ENCODE peak calls at places on chromosomes 5 and 9, in four cellular contexts. I, O, S and C are unnamed samples.

GRCh38 chr5:10507575-10508024 is 56.3 kb upstream of the ANKRD33B start:
- DNase-seq in I (no peak), S (no peak), O (no peak), C (no peak)

GRCh38 chr5:84685121-84685520 is 300.4 kb upstream of the EDIL3 start:
- DNase-seq in O (no peak), I (no peak), S (no peak), C (no peak)

GRCh38 chr9:112115109-112115508 is 60.0 kb downstream of the SUSD1 start:
- DNase-seq in O (no peak), I (no peak), S (no peak), C (no peak)

GRCh38 chr5:134371834-134372340 is 518 bp downstream of the UBE2B start:
- DNase-seq in I (no peak), S (peak), O (peak), C (no peak)

GRCh38 chr9:87711857-87712800 is 13.8 kb upstream of the CTSL start:
- DNase-seq in S (no peak), I (no peak), O (peak), C (no peak)

GRCh38 chr9:130028493-130029222 is 14.3 kb downstream of the FNBP1 start:
- DNase-seq in S (no peak), O (no peak), I (no peak), C (no peak)

GRCh38 chr5:100539519-100539918 is 4.3 kb downstream of the FAM174A start:
- DNase-seq in O (no peak), S (no peak), I (no peak), C (no peak)

GRCh38 chr5:41182666-41183065 is 30.7 kb downstream of the C6 start:
- DNase-seq in S (no peak), I (no peak), O (no peak), C (no peak)

GRCh38 chr9:137978262-137978714 is 100.7 kb downstream of the CACNA1B start:
- DNase-seq in I (no peak), S (no peak), O (no peak), C (no peak)

GRCh38 chr9:83511051-83511450 is 27.1 kb downstream of the FRMD3 start:
- DNase-seq in I (peak), S (peak), O (no peak), C (peak)

GRCh38 chr5:153517105-153517700 is 26.7 kb downstream of the GRIA1 start:
- DNase-seq in S (no peak), I (no peak), O (no peak), C (no peak)

GRCh38 chr5:169831331-169831730 is 149.0 kb downstream of the INSYN2B start:
- DNase-seq in O (no peak), S (no peak), I (no peak), C (no peak)

DNA sequence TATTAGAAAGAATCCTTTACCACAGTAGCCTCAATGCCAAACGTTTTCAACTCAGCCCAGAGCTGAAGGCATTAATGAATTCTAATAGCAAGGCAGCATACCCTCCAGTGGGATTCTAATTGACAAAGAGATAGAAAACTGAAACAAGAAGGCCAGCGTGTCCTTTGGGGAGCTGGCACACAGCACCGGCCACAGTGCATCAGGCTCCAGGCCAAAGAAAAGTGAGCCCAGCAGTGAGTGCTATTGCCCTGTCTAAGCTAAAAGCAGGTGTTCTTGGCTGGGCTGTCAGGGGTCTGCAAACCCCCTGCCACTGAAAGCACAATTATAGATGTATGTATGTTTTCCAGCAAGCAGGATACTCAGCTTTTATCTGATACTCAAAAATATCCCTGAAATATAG is 40.4 kb downstream of the PPIC start:
- DNase-seq in O (no peak), S (no peak), I (no peak), C (no peak)
- TF ChIP-seq SPI1 in O (no peak), S (no peak), I (no peak), C (no peak)

GRCh38 chr5:126373621-126374416 is 49.4 kb upstream of the GRAMD2B start:
- DNase-seq in O (no peak), I (no peak), S (no peak), C (no peak)
- TF ChIP-seq SPI1 in O (no peak), I (no peak), S (no peak), C (no peak)

GRCh38 chr5:61912559-61912958 is 393.4 kb upstream of the KIF2A start:
- DNase-seq in S (no peak), O (no peak), I (no peak), C (no peak)

GRCh38 chr5:61918606-61919005 is 387.4 kb upstream of the KIF2A start:
- DNase-seq in I (no peak), S (no peak), O (no peak), C (no peak)

GRCh38 chr5:61919920-61920319 is 386.1 kb upstream of the KIF2A start:
- DNase-seq in I (no peak), O (no peak), S (no peak), C (no peak)

GRCh38 chr5:61916621-61917620 is 389.1 kb upstream of the KIF2A start:
- DNase-seq in I (no peak), S (no peak), O (no peak), C (no peak)

GRCh38 chr5:61915646-61916045 is 390.4 kb upstream of the KIF2A start:
- DNase-seq in O (no peak), S (no peak), I (no peak), C (no peak)
- TF ChIP-seq SPI1 in O (no peak), S (no peak), I (no peak), C (no peak)

GRCh38 chr5:25573691-25574090 is 928.9 kb upstream of the CDH10 start:
- DNase-seq in I (no peak), O (no peak), S (no peak), C (no peak)
- TF ChIP-seq SPI1 in I (no peak), O (no peak), S (no peak), C (no peak)

GRCh38 chr5:125274211-125274610 is 527.8 kb upstream of the ZNF608 start:
- DNase-seq in I (no peak), S (no peak), O (no peak), C (no peak)
- TF ChIP-seq SPI1 in I (no peak), S (no peak), O (no peak), C (no peak)

GRCh38 chr9:113220467-113221002 is 542 bp downstream of the FKBP15 start:
- DNase-seq in S (no peak), O (no peak), I (no peak), C (no peak)
- TF ChIP-seq SPI1 in S (no peak), O (no peak), I (no peak), C (no peak)

DNA sequence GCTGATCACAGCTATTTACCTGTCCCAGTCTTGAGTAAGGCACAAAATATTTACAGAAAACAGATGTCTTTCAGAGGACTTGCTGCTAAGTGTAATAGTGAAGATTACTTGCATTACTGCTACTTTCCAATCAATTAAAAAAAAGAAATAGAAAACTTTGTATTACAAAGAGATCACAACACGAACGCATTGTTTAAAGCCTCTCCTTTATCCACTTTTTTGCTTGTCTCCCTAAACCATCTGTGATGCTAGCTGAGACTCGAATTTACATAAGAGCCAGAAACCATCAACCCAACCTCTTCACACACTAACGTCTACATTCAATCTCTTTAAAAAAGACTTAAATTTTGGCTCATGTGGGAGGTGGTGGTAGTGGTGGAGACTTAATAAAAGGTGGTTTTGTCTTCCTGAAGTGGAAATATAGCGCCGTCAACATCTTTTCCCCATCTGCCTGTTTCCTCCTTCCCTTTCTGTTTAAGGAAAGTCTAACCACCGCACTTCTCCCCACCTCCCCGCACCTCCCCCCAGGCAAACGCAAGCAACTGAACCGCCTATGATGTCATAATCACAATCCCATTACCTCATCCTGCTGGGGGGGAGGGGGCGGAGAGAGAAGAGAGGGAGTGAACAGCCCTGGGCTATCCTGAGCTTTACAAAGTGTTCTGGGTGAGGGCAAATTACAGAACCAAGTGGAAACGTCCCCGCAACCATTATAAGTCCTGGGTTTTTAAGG is 948 bp upstream of the FAM53C start:
- DNase-seq in O (peak), I (no peak), S (no peak), C (peak)
- TF ChIP-seq SPI1 in O (peak), I (no peak), S (no peak), C (peak)

DNA sequence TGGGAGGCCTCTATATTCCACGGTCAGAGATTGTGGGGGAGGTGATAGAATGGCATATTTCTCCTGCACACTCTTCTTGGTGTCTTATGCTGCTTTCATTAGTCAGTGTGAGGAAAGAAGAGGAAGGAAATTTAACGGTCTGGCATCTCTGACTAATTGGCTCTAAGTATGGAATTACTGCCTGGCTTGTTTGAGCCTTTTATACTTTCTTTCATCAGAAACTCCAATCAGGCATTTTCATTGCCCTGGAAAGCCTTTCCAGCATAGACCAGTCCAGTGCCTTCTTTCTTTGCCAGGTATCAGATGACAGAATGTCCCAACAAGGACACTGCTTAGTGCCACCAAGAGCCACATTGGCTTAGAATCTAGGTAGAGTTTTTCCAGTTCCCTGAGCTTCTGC is 30.2 kb downstream of the CYSTM1 start:
- DNase-seq in I (no peak), S (no peak), O (no peak), C (peak)
- TF ChIP-seq SPI1 in I (no peak), S (no peak), O (no peak), C (no peak)

GRCh38 chr9:70007831-70008230 is 35.8 kb upstream of the MAMDC2 start:
- DNase-seq in S (no peak), I (no peak), O (no peak), C (no peak)

GRCh38 chr9:70012569-70012968 is 31.1 kb upstream of the MAMDC2 start:
- DNase-seq in O (no peak), I (no peak), S (no peak), C (no peak)

GRCh38 chr9:70013598-70014196 is 30.0 kb upstream of the MAMDC2 start:
- DNase-seq in I (no peak), O (no peak), S (no peak), C (no peak)

GRCh38 chr9:70010015-70010414 is 33.6 kb upstream of the MAMDC2 start:
- DNase-seq in O (no peak), S (no peak), I (no peak), C (no peak)

GRCh38 chr9:70011366-70011765 is 32.3 kb upstream of the MAMDC2 start:
- DNase-seq in I (no peak), O (no peak), S (no peak), C (no peak)
- TF ChIP-seq SPI1 in I (no peak), O (no peak), S (no peak), C (no peak)

GRCh38 chr9:132546148-132547051 is 36.0 kb upstream of the BARHL1 start:
- DNase-seq in O (peak), S (peak), I (no peak), C (no peak)
- TF ChIP-seq SPI1 in O (no peak), S (no peak), I (no peak), C (no peak)